ENCODE peak calls at places on chromosomes 4 and X, in ten cellular contexts. W is SJSA1; P is 8988T; Q is naive thymus-derived CD4-positive, alpha-beta T cell; D is fibroblast of the conjunctiva; K is colonic mucosa; O is fibroblast of mammary gland; E is activated CD4-positive, alpha-beta T cell treated with anti-CD3 and anti-CD28 coated beads for 4 hours; R is IMR-90; X is suprapubic skin. V is an unnamed sample.

GRCh38 chr4:53905281-53905934 is 159.0 kb downstream of the CHIC2 start:
- DNase-seq in W (no peak), P (no peak), Q (no peak), D (no peak), K (no peak), O (no peak), E (no peak), R (peak; percentile 33), X (no peak), V (no peak)

GRCh38 chr4:153161599-153161971 is 42.7 kb upstream of the TRIM2 start:
- DNase-seq in W (no peak), P (no peak), Q (no peak), D (no peak), K (no peak), O (peak; percentile 50), E (no peak), R (peak; percentile 32), X (no peak), V (no peak)

GRCh38 chrX:103791233-103791632 is 14.6 kb downstream of the PLP1 start:
- DNase-seq in W (no peak), P (no peak), Q (no peak), D (no peak), K (no peak), O (no peak), E (no peak), R (peak; percentile 27), X (no peak), V (peak; percentile 85)

GRCh38 chrX:20680998-20681397 is 414.3 kb upstream of the RPS6KA3 start:
- DNase-seq in W (no peak), P (no peak), Q (no peak), D (no peak), K (no peak), O (peak; percentile 83), E (no peak), R (no peak), X (no peak), V (no peak)

GRCh38 chr4:14434483-14434882 is 567.8 kb upstream of the CPEB2 start:
- DNase-seq in W (no peak), P (no peak), Q (no peak), D (no peak), K (no peak), O (peak; percentile 27), E (no peak), R (no peak), X (no peak), V (no peak)

GRCh38 chrX:103845165-103845653 is 13.2 kb upstream of the RAB9B start:
- DNase-seq in W (peak; percentile 36), P (no peak), Q (peak; percentile 25), D (peak; percentile 61), K (peak; percentile 80), O (peak; percentile 76), E (peak; percentile 10), R (peak; percentile 78), X (no peak), V (peak; percentile 36)

GRCh38 chr4:24657768-24658617 is 73.6 kb upstream of the DHX15 start:
- DNase-seq in W (peak; percentile 48), P (no peak), Q (no peak), D (no peak), K (peak; percentile 87), O (peak; percentile 60), E (no peak), R (peak; percentile 52), X (no peak), V (no peak)

GRCh38 chr4:108396900-108397299 is 223.5 kb upstream of the RPL34 start:
- DNase-seq in W (no peak), P (no peak), Q (no peak), D (no peak), K (no peak), O (no peak), E (no peak), R (no peak), X (no peak), V (no peak)

GRCh38 chr4:113574636-113575103 is 186.9 kb downstream of the CAMK2D start:
- DNase-seq in W (peak; percentile 44), P (no peak), Q (no peak), D (peak; percentile 71), K (no peak), O (peak; percentile 67), E (no peak), R (peak; percentile 80), X (no peak), V (no peak)

GRCh38 chr4:125268065-125268755 is 46.5 kb upstream of the FAT4 start:
- DNase-seq in W (peak; percentile 38), P (no peak), Q (no peak), D (peak; percentile 32), K (no peak), O (no peak), E (no peak), R (no peak), X (no peak), V (no peak)

GRCh38 chrX:72125331-72126047 is 6.2 kb downstream of the RTL5 start:
- DNase-seq in W (no peak), P (no peak), Q (no peak), D (no peak), K (no peak), O (no peak), E (no peak), R (no peak), X (no peak), V (no peak)

GRCh38 chr4:6160536-6160935 is 39.8 kb downstream of the JAKMIP1 start:
- DNase-seq in W (no peak), P (no peak), Q (no peak), D (no peak), K (no peak), O (no peak), E (no peak), R (no peak), X (no peak), V (no peak)

GRCh38 chr4:114093221-114093715 is 113.8 kb upstream of the ARSJ start:
- DNase-seq in W (no peak), P (no peak), Q (no peak), D (no peak), K (no peak), O (no peak), E (no peak), R (no peak), X (no peak), V (no peak)

GRCh38 chr4:23023121-23023520 is 330.4 kb downstream of the GBA3 start:
- DNase-seq in W (no peak), P (no peak), Q (no peak), D (no peak), K (no peak), O (no peak), E (no peak), R (no peak), X (no peak), V (peak; percentile 60)

GRCh38 chrX:50643525-50644137 is 170.4 kb downstream of the SHROOM4 start:
- DNase-seq in W (no peak), P (no peak), Q (no peak), D (no peak), K (no peak), O (no peak), E (no peak), R (no peak), X (no peak), V (no peak)

GRCh38 chrX:106903856-106904528 is 851 bp upstream of the RIPPLY1 start:
- DNase-seq in W (no peak), P (no peak), Q (no peak), D (no peak), K (no peak), O (no peak), E (no peak), R (no peak), X (no peak), V (no peak)

GRCh38 chrX:121365572-121366161 is 318.3 kb downstream of the GLUD2 start:
- DNase-seq in W (no peak), P (no peak), Q (no peak), D (no peak), K (peak; percentile 44), O (no peak), E (no peak), R (no peak), X (no peak), V (peak; percentile 10)

GRCh38 chr4:56651071-56651384 is 30.1 kb downstream of the HOPX start:
- DNase-seq in W (no peak), P (no peak), Q (no peak), D (no peak), K (no peak), O (no peak), E (no peak), R (no peak), X (no peak), V (no peak)

V was measured in NCI-H146.